ENCODE peak calls at places on chromosomes 4 and X, in five cellular contexts. B is Panc1, O is HCT116, R is HL-60, U is Peyer's patch. L is an unnamed sample.
A peak's percentile ranks its signal among the peaks of the same experiment; 100 is the strongest.

GRCh38 chrX:37879692-37880091 is 32.3 kb upstream of the DYNLT3 start:
- DNase-seq in R (no peak), O (no peak), U (no peak), B (no peak), L (peak; percentile 9)

GRCh38 chr4:186726440-186727148 is 2.9 kb upstream of the FAT1 start:
- DNase-seq in U (no peak), R (no peak), B (no peak), O (peak; percentile 56), L (peak; percentile 64)

GRCh38 chrX:10636337-10636736 is 16.0 kb upstream of the MID1 start:
- DNase-seq in U (no peak), R (no peak), O (peak; percentile 59), B (no peak), L (no peak)

GRCh38 chr4:168484626-168485025 is 4.3 kb upstream of the DDX60L start:
- DNase-seq in O (no peak), R (no peak), U (no peak), B (no peak), L (peak; percentile 85)

GRCh38 chrX:152343306-152343705 is 107.8 kb downstream of the GABRA3 start:
- DNase-seq in R (no peak), U (no peak), B (no peak), O (no peak), L (no peak)

GRCh38 chr4:182871616-182872015 is 45.6 kb downstream of the DCTD start:
- DNase-seq in U (no peak), B (no peak), O (no peak), R (no peak), L (no peak)

GRCh38 chrX:38975368-38975767 is 174.1 kb downstream of the MID1IP1 start:
- DNase-seq in O (no peak), R (no peak), U (no peak), B (no peak), L (peak; percentile 47)

GRCh38 chr4:37533286-37534033 is 152.7 kb downstream of the RELL1 start:
- DNase-seq in B (no peak), R (no peak), U (no peak), O (no peak), L (peak; percentile 78)

GRCh38 chrX:40105016-40105790 is 7.4 kb upstream of the BCOR start:
- DNase-seq in R (no peak), B (no peak), U (peak; percentile 35), O (no peak), L (no peak)

GRCh38 chrX:12901486-12901885 is 4.9 kb upstream of the TLR8 start:
- DNase-seq in R (no peak), O (peak; percentile 36), U (peak; percentile 68), B (no peak), L (peak; percentile 39)

GRCh38 chr4:156838761-156839160 is 132.8 kb downstream of the PDGFC start:
- DNase-seq in R (no peak), U (no peak), O (peak; percentile 24), B (no peak), L (no peak)

GRCh38 chrX:139112432-139112831 is 400.9 kb upstream of the FGF13 start:
- DNase-seq in B (no peak), U (no peak), R (no peak), O (no peak), L (no peak)

GRCh38 chrX:55127692-55128091 is 38.9 kb downstream of the PAGE2 start:
- DNase-seq in U (no peak), O (no peak), R (peak; percentile 28), B (no peak), L (peak; percentile 40)

GRCh38 chr4:88880501-88881226 is 176.3 kb downstream of the FAM13A start:
- DNase-seq in R (no peak), U (no peak), O (no peak), B (no peak), L (no peak)

GRCh38 chr4:8316251-8316771 is 46.8 kb downstream of the HTRA3 start:
- DNase-seq in O (no peak), B (no peak), U (no peak), R (no peak), L (no peak)

GRCh38 chrX:95505721-95506120 is 1178.9 kb upstream of the DIAPH2 start:
- DNase-seq in U (no peak), B (no peak), R (no peak), O (no peak), L (peak; percentile 42)

GRCh38 chrX:13764765-13765164 is 30.2 kb downstream of the OFD1 start:
- DNase-seq in R (no peak), B (no peak), U (no peak), O (no peak), L (no peak)

GRCh38 chrX:113966791-113967190 is 617.1 kb upstream of the HTR2C start:
- DNase-seq in O (no peak), R (no peak), B (no peak), U (no peak), L (no peak)

GRCh38 chrX:40501456-40501855 is 79.3 kb upstream of the ATP6AP2 start:
- DNase-seq in B (no peak), O (no peak), R (no peak), U (no peak), L (no peak)

GRCh38 chrX:153400146-153401132 is 711 bp downstream of the PNMA6E start:
- DNase-seq in O (peak; percentile 35), U (peak; percentile 20), R (no peak), B (no peak), L (no peak)

GRCh38 chr4:11446156-11446811 is 17.6 kb upstream of the HS3ST1 start:
- DNase-seq in R (no peak), O (no peak), U (no peak), B (no peak), L (no peak)

GRCh38 chr4:105765690-105766407 is 57.3 kb downstream of the GSTCD start:
- DNase-seq in R (no peak), B (no peak), U (no peak), O (peak; percentile 63), L (peak; percentile 94)

GRCh38 chrX:7582191-7582590 is 260.8 kb upstream of the VCX start:
- DNase-seq in O (no peak), R (no peak), B (no peak), U (no peak), L (no peak)

GRCh38 chrX:153494061-153494460 is 719 bp upstream of the BGN start:
- DNase-seq in B (no peak), O (no peak), U (no peak), R (no peak), L (no peak)

GRCh38 chr4:26248647-26249046 is 72.2 kb upstream of the RBPJ start:
- DNase-seq in U (no peak), R (no peak), O (no peak), B (no peak), L (no peak)

GRCh38 chr4:184096561-184097239 is 121.0 kb downstream of the ENPP6 start:
- DNase-seq in U (no peak), B (no peak), O (no peak), R (no peak), L (no peak)

GRCh38 chrX:9862953-9863352 is 76.7 kb downstream of the SHROOM2 start:
- DNase-seq in O (no peak), U (no peak), B (no peak), R (no peak), L (no peak)

GRCh38 chr4:25031077-25031606 is 396 bp upstream of the LGI2 start:
- DNase-seq in U (no peak), O (no peak), B (no peak), R (no peak), L (no peak)

GRCh38 chr4:19521151-19521550 is 730.6 kb upstream of the SLIT2 start:
- DNase-seq in O (no peak), B (no peak), R (no peak), U (no peak), L (no peak)

GRCh38 chrX:24890677-24891076 is 125.1 kb downstream of the ARX start:
- DNase-seq in O (no peak), R (no peak), B (no peak), U (no peak), L (peak; percentile 79)

GRCh38 chr4:157013656-157014055 is 42.1 kb upstream of the PDGFC start:
- DNase-seq in U (no peak), B (no peak), O (no peak), R (no peak), L (peak; percentile 17)

GRCh38 chr4:123649644-123650356 is 253.2 kb downstream of the SPRY1 start:
- DNase-seq in R (no peak), U (no peak), B (no peak), O (no peak), L (peak; percentile 97)

GRCh38 chrX:37454537-37455285 is 105.5 kb downstream of the PRRG1 start:
- DNase-seq in U (no peak), B (peak; percentile 28), O (peak; percentile 73), R (no peak), L (peak; percentile 85)

GRCh38 chr4:132642196-132642817 is 506.8 kb upstream of the PCDH10 start:
- DNase-seq in B (peak; percentile 8), U (no peak), R (peak; percentile 1), O (peak; percentile 48), L (peak; percentile 32)
- TF ChIP-seq CTCF in B (peak; percentile 70), U (peak; percentile 18), R (peak; percentile 47), O (peak; percentile 48), L (peak; percentile 67)

DNA sequence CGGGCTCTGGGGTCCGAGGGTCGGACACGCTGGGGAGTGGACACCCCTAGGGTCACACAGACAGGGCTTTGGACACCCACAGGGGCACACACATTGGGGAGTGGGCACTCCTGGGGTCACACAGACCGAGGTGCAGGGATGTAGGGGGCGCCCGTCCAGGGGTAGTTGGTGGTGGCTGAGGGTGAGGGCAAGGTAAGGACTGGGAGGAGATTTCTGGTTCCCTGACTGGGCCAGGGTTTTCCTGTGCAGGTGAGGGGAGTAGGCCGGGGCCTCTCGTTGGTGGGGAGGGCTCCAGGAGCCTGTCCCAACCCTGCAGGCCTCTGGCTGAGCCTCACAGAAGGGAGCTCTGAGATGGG is 21.9 kb upstream of the WDR45 start:
- DNase-seq in B (no peak), R (no peak), O (no peak), U (no peak), L (no peak)
- H3K4me3 ChIP-seq in B (peak overlapping the region; percentile 74), R (peak overlapping the region; percentile 51), O (peak overlapping the region; percentile 57), U (peak overlapping the region; percentile 64), L (peak overlapping the region; percentile 68)

DNA sequence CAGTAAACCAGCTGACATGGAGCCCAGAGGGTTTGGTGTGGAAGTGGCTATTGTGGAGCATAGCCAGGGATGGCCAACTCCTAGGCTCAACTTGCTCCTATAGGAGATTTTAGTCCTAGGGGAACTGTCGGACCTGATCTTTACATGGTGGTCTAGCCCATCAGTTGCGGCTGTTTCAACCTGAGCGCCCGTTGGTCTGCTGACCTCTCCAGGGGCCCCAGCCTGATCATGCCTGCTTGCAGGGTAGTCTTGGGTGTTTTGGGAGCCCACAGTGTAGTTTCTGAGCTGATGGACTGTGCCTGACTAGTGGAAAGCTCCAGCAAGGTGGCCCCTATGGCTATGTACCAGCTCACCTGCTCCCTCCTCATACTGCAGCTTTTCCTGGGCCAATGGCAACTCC is 597.0 kb downstream of the IQCM start:
- DNase-seq in U (no peak), B (no peak), R (no peak), O (no peak), L (no peak)
- H3K27me3 ChIP-seq in U (no peaks in the 10 kb centered on the region), B (no peaks in the 10 kb centered on the region), R (no peaks in the 10 kb centered on the region), O (no peaks in the 10 kb centered on the region), L (no peaks in the 10 kb centered on the region)

GRCh38 chr4:96390404-96390803 is 550.5 kb downstream of the PDHA2 start:
- DNase-seq in O (no peak), U (no peak), B (no peak), R (no peak), L (no peak)

GRCh38 chr4:96389752-96390151 is 549.9 kb downstream of the PDHA2 start:
- DNase-seq in R (no peak), U (no peak), B (no peak), O (no peak), L (no peak)

GRCh38 chr4:96395747-96396146 is 555.9 kb downstream of the PDHA2 start:
- DNase-seq in O (no peak), B (no peak), R (no peak), U (no peak), L (no peak)
- TF ChIP-seq CTCF in O (no peak), B (no peak), R (no peak), U (no peak), L (no peak)

GRCh38 chr4:22514001-22514400 is 1.9 kb downstream of the ADGRA3 start:
- DNase-seq in R (no peak), U (no peak), O (no peak), B (no peak), L (no peak)
- H3K4me3 ChIP-seq in R (no peak overlapping the region), U (peak overlapping the region; percentile 62), O (peak overlapping the region; percentile 66), B (peak overlapping the region; percentile 68), L (peak overlapping the region; percentile 57)